ENCODE peak calls at places on chromosomes 3 and 15, in five cellular contexts. D is EL; U is LoVo; A is NCI-H1417; M is CD4-positive, alpha-beta memory T cell. K is an unnamed sample.

GRCh38 chr3:42562047-42562907 is 19.5 kb downstream of the SEC22C start:
- DNase-seq in D (no peak), A (no peak), U (no peak), M (no peak), K (no peak)

GRCh38 chr3:119792270-119792669 is 10.4 kb downstream of the NR1I2 start:
- DNase-seq in M (no peak), U (no peak), D (no peak), A (no peak), K (no peak)

GRCh38 chr3:66413151-66413751 is 87.6 kb downstream of the LRIG1 start:
- DNase-seq in M (no peak), A (no peak), U (no peak), D (peak; percentile 93), K (no peak)

GRCh38 chr3:23981955-23982354 is 36.9 kb downstream of the NR1D2 start:
- DNase-seq in M (no peak), A (no peak), D (no peak), U (no peak), K (no peak)

GRCh38 chr3:192772495-192772894 is 45.2 kb upstream of the FGF12 start:
- DNase-seq in U (peak; percentile 18), D (peak; percentile 49), A (peak; percentile 68), M (no peak), K (peak; percentile 61)

GRCh38 chr15:78018445-78018844 is 59.1 kb downstream of the TBC1D2B start:
- DNase-seq in U (no peak), A (no peak), M (no peak), D (no peak), K (no peak)

GRCh38 chr3:71779674-71780377 is 5.1 kb downstream of the PROK2 start:
- DNase-seq in D (no peak), U (no peak), A (no peak), M (no peak), K (no peak)

GRCh38 chr3:56878046-56878445 is 76.3 kb upstream of the ARHGEF3 start:
- DNase-seq in A (no peak), D (no peak), M (peak; percentile 38), U (no peak), K (no peak)

GRCh38 chr15:75725021-75725718 is 12.5 kb upstream of the CSPG4 start:
- DNase-seq in D (no peak), U (no peak), A (no peak), M (no peak), K (no peak)

GRCh38 chr3:179526482-179526881 is 36.2 kb upstream of the ACTL6A start:
- DNase-seq in U (no peak), M (no peak), D (no peak), A (no peak), K (no peak)

GRCh38 chr3:119245778-119246177 is 5.1 kb upstream of the B4GALT4 start:
- DNase-seq in D (no peak), M (no peak), U (no peak), A (peak; percentile 22), K (no peak)

GRCh38 chr3:51675201-51675611 is 4.2 kb downstream of the TEX264 start:
- DNase-seq in A (no peak), U (no peak), M (no peak), D (peak; percentile 62), K (no peak)

GRCh38 chr3:186108106-186108940 is 566 bp downstream of the ETV5 start:
- DNase-seq in M (peak; percentile 9), D (peak; percentile 75), A (peak; percentile 60), U (peak; percentile 35), K (peak; percentile 24)

GRCh38 chr15:89101302-89102191 is 13.3 kb downstream of the ABHD2 start:
- DNase-seq in U (peak; percentile 93), A (no peak), D (peak; percentile 97), M (no peak), K (no peak)

GRCh38 chr15:29090617-29091466 is 178.8 kb downstream of the NSMCE3 start:
- DNase-seq in D (peak; percentile 32), U (peak; percentile 7), M (peak; percentile 33), A (peak; percentile 51), K (no peak)

GRCh38 chr15:79172801-79173460 is 82.4 kb upstream of the RASGRF1 start:
- DNase-seq in A (no peak), U (no peak), M (no peak), D (no peak), K (no peak)

GRCh38 chr3:142445816-142446254 is 2.0 kb downstream of the XRN1 start:
- DNase-seq in U (peak; percentile 47), A (no peak), D (peak; percentile 33), M (peak; percentile 7), K (no peak)

GRCh38 chr3:6062226-6063187 is 798.4 kb upstream of the GRM7 start:
- DNase-seq in A (no peak), M (no peak), D (no peak), U (no peak), K (no peak)

GRCh38 chr15:75067123-75067854 is 43.9 kb downstream of the PPCDC start:
- DNase-seq in U (no peak), A (no peak), D (peak; percentile 79), M (peak; percentile 20), K (no peak)

GRCh38 chr15:78249131-78249530 is 14.8 kb upstream of the ACSBG1 start:
- DNase-seq in D (no peak), A (no peak), U (no peak), M (no peak), K (no peak)

GRCh38 chr3:188706176-188706575 is 465.6 kb upstream of the TPRG1 start:
- DNase-seq in A (no peak), U (no peak), M (no peak), D (peak; percentile 9), K (peak; percentile 2)

GRCh38 chr3:196270499-196270898 is 17.0 kb downstream of the PCYT1A start:
- DNase-seq in M (no peak), A (no peak), U (no peak), D (no peak), K (no peak)

GRCh38 chr15:87877114-87877810 is 379.3 kb downstream of the NTRK3 start:
- DNase-seq in U (no peak), A (no peak), D (peak; percentile 96), M (no peak), K (no peak)

GRCh38 chr3:133506215-133506901 is 67.1 kb upstream of the CDV3 start:
- DNase-seq in A (no peak), U (no peak), D (no peak), M (peak; percentile 55), K (no peak)

GRCh38 chr3:196440696-196441095 is 8.5 kb upstream of the UBXN7 start:
- DNase-seq in A (no peak), D (peak; percentile 21), U (no peak), M (no peak), K (no peak)

GRCh38 chr3:56629044-56629443 is 54.0 kb downstream of the TASOR start:
- DNase-seq in M (no peak), A (no peak), D (no peak), U (no peak), K (no peak)

GRCh38 chr15:35507932-35508638 is 37.9 kb downstream of the DPH6 start:
- DNase-seq in A (peak; percentile 36), M (no peak), D (no peak), U (no peak), K (no peak)

GRCh38 chr3:73868688-73869315 is 244.1 kb upstream of the PDZRN3 start:
- DNase-seq in D (peak; percentile 35), A (peak; percentile 81), M (no peak), U (peak; percentile 14), K (peak; percentile 55)

GRCh38 chr15:56719774-56720555 is 13.3 kb downstream of the ZNF280D start:
- DNase-seq in M (no peak), D (peak; percentile 33), U (no peak), A (no peak), K (no peak)

GRCh38 chr15:57540736-57541135 is 51.0 kb upstream of the MYZAP start:
- DNase-seq in U (no peak), M (no peak), A (no peak), D (no peak), K (no peak)

GRCh38 chr3:71360694-71361093 is 222.8 kb downstream of the FOXP1 start:
- DNase-seq in M (peak; percentile 39), A (no peak), U (no peak), D (no peak), K (no peak)

GRCh38 chr15:28897861-28898608 is 12.3 kb downstream of the APBA2 start:
- DNase-seq in M (no peak), D (no peak), U (no peak), A (no peak), K (no peak)

GRCh38 chr15:67384761-67385160 is 130.2 kb downstream of the IQCH start:
- DNase-seq in M (no peak), A (no peak), D (no peak), U (no peak), K (no peak)

GRCh38 chr15:75705854-75706681 is 6.6 kb downstream of the CSPG4 start:
- DNase-seq in A (no peak), M (no peak), D (no peak), U (no peak), K (no peak)

GRCh38 chr3:11764931-11765363 is 81.7 kb downstream of the TAMM41 start:
- DNase-seq in M (no peak), A (no peak), D (peak; percentile 62), U (peak; percentile 74), K (no peak)

GRCh38 chr3:128466840-128467541 is at the start of gene DNAJB8:
- DNase-seq in A (no peak), D (no peak), U (no peak), M (peak; percentile 42), K (no peak)

GRCh38 chr15:41256577-41257038 is 25.5 kb downstream of the CHP1 start:
- DNase-seq in M (no peak), U (no peak), A (no peak), D (no peak), K (no peak)

GRCh38 chr3:140343709-140344417 is 334.0 kb upstream of the TRIM42 start:
- DNase-seq in D (no peak), M (no peak), U (no peak), A (no peak), K (no peak)